ENCODE peak calls at places on chromosome 17, in five cellular contexts. Y is K562, K is IMR-90, H is SK-N-SH, D is GM12878. B is an unnamed sample.

GRCh38 chr17:18219016-18219415 is 6.4 kb upstream of the LLGL1 start:
- DNase-seq in H (no peak), D (no peak), Y (no peak), K (peak), B (no peak)

GRCh38 chr17:82882715-82883446 is 43.1 kb upstream of the ZNF750 start:
- DNase-seq in H (no peak), D (no peak), K (no peak), Y (no peak), B (no peak)

GRCh38 chr17:27800522-27800921 is at the start of gene NOS2:
- DNase-seq in H (no peak), Y (no peak), K (no peak), D (no peak), B (peak)

GRCh38 chr17:44007346-44008204 is 3.2 kb downstream of the NAGS start:
- DNase-seq in H (peak), D (no peak), Y (no peak), K (no peak), B (no peak)

GRCh38 chr17:72123964-72124791 is 3.4 kb downstream of the SOX9 start:
- DNase-seq in Y (no peak), K (no peak), D (no peak), H (peak), B (no peak)

GRCh38 chr17:27985736-27986394 is 56.6 kb upstream of the NLK start:
- DNase-seq in Y (no peak), D (no peak), K (no peak), H (no peak), B (no peak)

GRCh38 chr17:32104158-32104557 is 38.1 kb upstream of the RHOT1 start:
- DNase-seq in Y (no peak), D (no peak), K (no peak), H (no peak), B (no peak)

GRCh38 chr17:2828396-2829038 is 32.3 kb downstream of the RAP1GAP2 start:
- DNase-seq in D (no peak), H (peak), Y (peak), K (peak), B (peak)

GRCh38 chr17:74858672-74859438 is 830 bp downstream of the GRIN2C start:
- DNase-seq in D (no peak), Y (no peak), K (no peak), H (no peak), B (no peak)

GRCh38 chr17:72188801-72189200 is 68.0 kb downstream of the SOX9 start:
- DNase-seq in H (no peak), Y (no peak), D (no peak), K (no peak), B (no peak)

GRCh38 chr17:19021622-19022083 is 17.1 kb upstream of the FAM83G start:
- DNase-seq in Y (peak), D (no peak), H (no peak), K (no peak), B (no peak)

GRCh38 chr17:49471769-49472168 is 23.3 kb upstream of the NGFR start:
- DNase-seq in H (no peak), K (no peak), D (no peak), Y (no peak), B (no peak)

GRCh38 chr17:27807567-27808470 is 7.5 kb upstream of the NOS2 start:
- DNase-seq in H (no peak), Y (no peak), K (no peak), D (peak), B (no peak)

GRCh38 chr17:55334285-55334684 is 69.5 kb downstream of the HLF start:
- DNase-seq in D (no peak), Y (no peak), H (no peak), K (no peak), B (no peak)

GRCh38 chr17:40304464-40304863 is 4.5 kb upstream of the RARA start:
- DNase-seq in K (peak), Y (no peak), D (no peak), H (no peak), B (no peak)

DNA sequence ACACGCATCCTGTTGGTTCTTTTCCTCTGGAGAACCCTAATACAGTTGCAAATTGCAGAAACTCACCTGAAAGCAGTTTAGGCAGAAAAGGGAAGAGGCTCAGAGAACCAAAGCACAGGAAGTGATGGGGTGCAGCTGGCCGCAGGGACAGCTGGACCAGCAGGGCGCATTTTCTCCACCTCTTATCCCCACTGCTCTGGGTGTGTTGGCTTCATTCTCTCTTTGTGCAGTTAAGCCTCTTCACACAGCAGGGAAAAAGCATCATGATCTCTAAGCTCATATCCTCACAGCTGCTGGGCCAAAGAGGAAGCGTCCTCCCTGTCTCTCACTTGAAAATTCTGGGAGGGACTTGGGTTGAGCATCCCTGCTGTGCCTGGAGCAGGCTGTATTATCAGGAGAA is 20.0 kb upstream of the LRRC75A start:
- DNase-seq in H (no peak), D (no peak), K (no peak), Y (no peak), B (no peak)
- TF ChIP-seq MXI1 in H (no peak), D (no peak), K (no peak), Y (no peak), B (no peak)

DNA sequence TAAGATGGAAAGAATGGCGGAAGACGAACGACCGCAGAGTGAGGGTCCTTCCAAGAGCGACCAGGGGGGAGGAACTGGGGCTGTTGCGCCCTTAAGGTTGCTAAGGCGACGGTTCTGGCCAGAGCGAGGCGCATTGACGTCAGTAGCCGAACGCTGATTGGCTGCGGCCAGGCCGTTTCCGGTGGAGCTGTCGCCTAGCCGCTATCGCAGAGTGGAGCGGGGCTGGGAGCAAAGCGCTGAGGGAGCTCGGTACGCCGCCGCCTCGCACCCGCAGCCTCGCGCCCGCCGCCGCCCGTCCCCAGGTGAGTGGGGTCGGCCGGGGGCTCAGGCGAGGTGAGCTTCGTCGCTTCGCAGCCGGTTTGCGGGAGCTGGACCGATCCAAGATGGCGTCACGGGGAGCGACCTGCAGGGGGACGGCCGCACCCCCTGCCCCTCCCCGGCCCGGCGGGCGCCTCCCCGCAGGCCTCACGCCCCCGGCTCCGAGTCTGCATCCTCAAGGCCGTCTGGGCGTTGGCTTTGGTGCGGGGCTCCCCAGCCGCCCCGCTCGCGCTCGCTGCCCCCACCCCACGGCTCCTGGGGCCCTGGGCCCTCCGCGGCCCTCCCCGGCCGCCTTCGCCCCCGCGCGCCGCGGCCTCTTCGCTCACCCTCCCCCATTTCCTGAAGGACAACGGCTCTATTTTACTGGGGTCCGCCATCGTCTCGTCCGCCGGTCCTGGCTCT is at the start of gene PRKAR1A:
- DNase-seq in D (peak), Y (peak), H (peak), K (peak), B (peak)
- TF ChIP-seq CTCF in D (no peak), Y (no peak), H (no peak), K (peak), B (peak)

GRCh38 chr17:81332118-81332834 is 37.2 kb upstream of the SLC38A10 start:
- DNase-seq in H (no peak), Y (no peak), D (no peak), K (no peak), B (no peak)

GRCh38 chr17:81334419-81334896 is 39.4 kb upstream of the SLC38A10 start:
- DNase-seq in Y (no peak), D (no peak), H (no peak), K (no peak), B (no peak)

GRCh38 chr17:81334987-81335386 is 39.9 kb upstream of the SLC38A10 start:
- DNase-seq in K (no peak), Y (no peak), D (no peak), H (no peak), B (no peak)

GRCh38 chr17:81332949-81333570 is 38.0 kb upstream of the SLC38A10 start:
- DNase-seq in Y (no peak), D (no peak), K (no peak), H (no peak), B (no peak)

DNA sequence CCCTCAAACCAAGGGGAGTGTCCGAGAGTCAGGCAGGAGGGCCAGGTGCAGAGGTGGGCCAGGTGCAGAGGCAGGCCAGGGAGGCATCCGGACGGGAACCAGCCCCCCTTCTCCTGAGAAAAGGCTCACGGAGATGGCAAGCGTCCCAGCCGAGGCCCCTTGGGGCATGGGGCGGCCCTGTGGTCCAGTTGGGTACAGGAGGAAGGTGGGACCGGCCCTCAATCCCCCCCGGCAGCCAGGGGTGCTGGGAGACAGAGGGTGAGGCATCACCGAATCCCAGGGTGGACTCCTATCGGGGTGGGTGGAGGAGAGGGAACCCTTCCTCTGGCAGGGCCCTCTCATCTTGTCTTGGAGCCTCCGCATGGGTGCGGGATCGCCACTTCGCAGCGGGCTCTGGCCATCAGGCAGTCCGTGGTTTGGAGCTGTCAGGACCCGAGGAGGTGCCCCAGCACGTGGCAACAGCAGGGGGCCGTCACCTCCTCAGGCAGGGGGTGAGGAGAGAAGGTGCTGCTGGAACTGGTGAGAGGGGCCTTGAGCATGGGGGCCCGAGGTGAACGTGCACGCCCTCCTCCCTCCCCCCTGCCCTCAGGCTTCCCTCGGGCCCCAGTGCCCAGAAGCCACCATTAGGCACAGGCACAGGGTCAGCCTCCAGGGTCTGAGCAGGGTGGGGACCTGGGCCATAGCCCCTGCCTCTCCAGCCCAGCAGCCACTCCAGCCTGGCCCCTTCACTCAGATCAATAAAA is 38.7 kb upstream of the SLC38A10 start:
- DNase-seq in D (no peak), Y (no peak), K (no peak), H (no peak), B (no peak)
- TF ChIP-seq MXI1 in D (no peak), Y (no peak), K (no peak), H (no peak), B (no peak)

DNA sequence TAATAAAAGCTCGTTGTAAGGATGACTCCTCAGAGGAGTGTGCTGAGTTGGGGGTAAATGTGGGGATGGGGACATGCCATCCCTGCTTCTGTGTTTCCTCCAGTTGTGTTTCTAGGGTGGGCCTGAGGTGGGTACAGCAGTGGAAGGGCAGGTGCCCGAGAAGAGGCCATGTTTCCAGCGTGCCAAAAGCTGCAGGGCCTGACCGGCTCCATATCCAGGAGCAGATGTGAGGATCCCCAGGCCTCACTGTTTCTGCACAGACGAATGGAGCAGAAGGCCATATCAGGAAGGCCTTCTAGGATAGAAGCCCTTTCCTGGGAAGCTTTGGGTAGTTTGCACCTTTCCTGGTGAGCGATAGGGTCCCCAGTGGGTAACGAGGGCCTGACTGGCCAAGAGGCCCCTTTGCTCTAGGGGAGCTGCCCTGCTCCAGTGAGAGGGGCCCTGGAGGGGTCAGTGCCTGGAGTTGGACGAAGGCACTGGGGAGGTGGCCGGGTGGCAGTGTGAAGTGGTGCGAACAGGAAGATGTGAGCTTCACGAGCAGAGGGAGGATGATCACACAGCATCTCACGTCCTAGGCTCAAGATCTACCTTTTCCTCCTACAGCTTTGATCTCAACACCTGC is 62.9 kb downstream of the SHISA6 start:
- DNase-seq in D (no peak), H (no peak), K (no peak), Y (no peak), B (no peak)
- TF ChIP-seq CTCF in D (no peak), H (no peak), K (no peak), Y (no peak), B (no peak)

B was measured in HepG2.